ENCODE peak calls at places on chromosome 2, in four cellular contexts. R, Q, E and W are unnamed samples.

GRCh38 chr2:170737821-170738220 is 22.7 kb downstream of the SP5 start:
- DNase-seq in Q (no peak), R (peak), E (no peak), W (no peak)

GRCh38 chr2:129334128-129334527 is 645.3 kb upstream of the RAB6C start:
- DNase-seq in Q (no peak), R (no peak), E (no peak), W (no peak)

GRCh38 chr2:179602452-179602851 is 259.0 kb downstream of the ZNF385B start:
- DNase-seq in Q (no peak), E (no peak), R (peak), W (no peak)

GRCh38 chr2:233384017-233384416 is 29.7 kb downstream of the DGKD start:
- DNase-seq in Q (no peak), R (no peak), E (peak), W (no peak)

GRCh38 chr2:67346718-67347407 is 50.3 kb upstream of the ETAA1 start:
- DNase-seq in Q (peak), E (no peak), R (peak), W (peak)

GRCh38 chr2:119756837-119757236 is 2.9 kb upstream of the PTPN4 start:
- DNase-seq in E (no peak), R (peak), Q (peak), W (peak)

GRCh38 chr2:54176577-54176976 is 61.2 kb downstream of the ACYP2 start:
- DNase-seq in Q (peak), R (peak), E (no peak), W (peak)

GRCh38 chr2:127640082-127641072 is 5.6 kb upstream of the GPR17 start:
- DNase-seq in R (no peak), E (peak), Q (no peak), W (no peak)

GRCh38 chr2:172995323-172996244 is 80.1 kb upstream of the MAP3K20 start:
- DNase-seq in E (no peak), Q (peak), R (peak), W (peak)

DNA sequence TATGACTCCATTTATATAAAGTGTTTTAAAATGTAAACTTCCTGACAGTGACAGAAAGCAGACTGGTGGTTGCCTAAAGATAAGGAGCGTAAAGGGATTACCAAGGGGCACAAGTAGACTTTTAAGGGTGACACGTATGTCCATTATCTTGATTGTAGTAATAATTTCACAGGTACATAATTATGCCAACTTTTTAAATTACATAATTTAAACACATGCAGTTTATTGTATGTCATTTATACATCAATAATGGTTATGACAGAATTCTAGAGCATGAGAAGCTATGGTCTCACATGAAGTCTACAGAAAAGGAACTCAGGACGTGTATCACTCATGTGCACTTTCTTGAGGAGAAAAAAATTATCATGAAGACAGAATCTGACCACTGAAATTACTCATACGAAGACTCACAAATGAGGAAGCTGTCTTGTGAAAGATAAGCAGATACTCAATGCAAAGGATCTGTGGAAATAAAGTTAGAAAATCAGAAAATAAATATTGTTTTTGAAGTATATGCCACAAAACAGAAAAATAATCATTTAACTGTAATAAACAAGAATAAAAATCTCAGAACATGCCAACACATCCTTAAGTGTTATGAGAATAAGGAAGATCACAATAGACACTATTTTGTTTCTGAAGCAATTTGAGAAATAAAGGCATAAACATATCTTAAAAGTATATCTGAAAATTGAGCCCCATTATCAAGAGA is 84.4 kb downstream of the TMEM131 start:
- DNase-seq in Q (peak), R (peak), E (no peak), W (peak)
- TF ChIP-seq CTCF in Q (no peak), R (no peak), E (no peak), W (no peak)

DNA sequence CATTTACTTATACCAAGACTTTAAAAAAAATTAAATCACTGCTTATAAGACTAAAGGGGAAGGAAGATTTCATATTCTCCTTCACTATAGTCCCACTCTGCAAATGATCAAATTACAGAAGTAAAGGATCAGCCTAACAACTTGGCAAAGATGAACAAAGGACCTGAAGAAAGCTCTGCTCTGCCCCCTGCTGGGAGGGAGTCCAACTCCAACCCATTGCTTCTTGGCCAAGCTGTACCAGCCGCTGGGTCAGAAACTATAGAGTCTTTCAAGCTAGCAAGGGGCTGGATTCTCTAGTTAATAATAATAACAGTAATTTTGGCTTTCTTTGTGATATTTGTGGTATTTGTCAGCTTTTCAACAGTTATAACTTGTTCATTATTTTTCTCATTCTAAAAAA is 927.0 kb upstream of the CRIM1 start:
- DNase-seq in Q (peak), E (peak), R (no peak), W (no peak)
- TF ChIP-seq CTCF in Q (no peak), E (peak), R (peak), W (peak)

GRCh38 chr2:60819936-60820335 is 61.4 kb upstream of the REL start:
- DNase-seq in Q (no peak), E (no peak), R (no peak), W (no peak)

GRCh38 chr2:60819155-60819862 is 62.1 kb upstream of the REL start:
- DNase-seq in R (no peak), E (no peak), Q (no peak), W (no peak)

GRCh38 chr2:60820416-60821132 is 60.8 kb upstream of the REL start:
- DNase-seq in R (no peak), Q (no peak), E (no peak), W (no peak)

GRCh38 chr2:60821133-60821469 is 60.3 kb upstream of the REL start:
- DNase-seq in E (no peak), R (no peak), Q (no peak), W (no peak)

GRCh38 chr2:60818272-60818671 is 62.2 kb downstream of the PAPOLG start:
- DNase-seq in E (no peak), R (peak), Q (peak), W (no peak)
- TF ChIP-seq CTCF in E (no peak), R (no peak), Q (no peak), W (peak)

DNA sequence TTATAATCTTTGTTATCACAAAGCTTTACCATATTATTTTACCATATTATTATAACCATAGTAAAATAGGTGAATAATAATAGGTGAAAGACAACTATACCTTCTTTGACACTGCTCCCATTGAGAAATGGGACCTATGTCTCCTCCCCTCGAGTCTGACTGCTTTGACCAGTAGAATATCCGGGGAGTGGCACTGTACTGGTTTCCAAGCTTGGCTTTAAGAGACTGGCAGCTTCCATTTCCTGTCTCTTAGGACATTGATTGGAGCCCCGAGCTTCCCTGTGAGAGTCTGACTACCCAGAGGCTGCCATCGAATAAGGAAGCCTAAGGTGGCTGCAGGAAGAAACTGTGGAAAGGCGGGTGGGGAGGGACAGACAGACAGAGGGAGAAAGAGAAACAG is 40.1 kb upstream of the PLEKHM3 start:
- DNase-seq in Q (no peak), R (no peak), E (no peak), W (no peak)
- TF ChIP-seq CTCF in Q (no peak), R (no peak), E (no peak), W (no peak)

GRCh38 chr2:236021497-236022057 is 146.6 kb downstream of the GBX2 start:
- DNase-seq in R (no peak), E (peak), Q (no peak), W (no peak)
- TF ChIP-seq CTCF in R (no peak), E (no peak), Q (no peak), W (no peak)

GRCh38 chr2:122168799-122169198 is 413.3 kb downstream of the TSN start:
- DNase-seq in Q (no peak), R (no peak), E (no peak), W (no peak)
- TF ChIP-seq CTCF in Q (no peak), R (no peak), E (peak), W (no peak)

GRCh38 chr2:9694661-9695060 is 63.9 kb upstream of the YWHAQ start:
- DNase-seq in R (no peak), E (no peak), Q (no peak), W (no peak)
- TF ChIP-seq CTCF in R (no peak), E (no peak), Q (no peak), W (no peak)

DNA sequence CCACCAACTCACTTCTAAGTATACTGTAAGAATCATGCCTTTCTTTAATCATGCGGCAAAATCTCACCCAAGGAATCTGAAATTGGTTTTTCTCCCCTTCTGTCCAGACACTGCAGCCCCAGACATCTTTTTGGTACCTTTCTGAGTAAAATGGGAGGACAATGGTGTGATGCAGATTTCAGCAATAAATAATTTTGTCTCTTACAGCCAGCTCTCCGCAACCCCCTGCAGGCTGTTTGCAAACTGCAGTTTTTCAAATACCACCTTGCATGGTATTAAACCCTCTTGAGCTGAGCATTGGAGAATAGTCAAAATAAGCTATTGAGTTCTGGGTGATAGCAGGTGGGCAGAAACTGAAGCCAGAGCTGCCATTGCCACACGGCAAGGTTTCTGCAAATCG is 32.2 kb downstream of the GPR39 start:
- DNase-seq in R (peak), Q (peak), E (no peak), W (peak)
- TF ChIP-seq CTCF in R (peak), Q (peak), E (peak), W (peak)